ENCODE peak calls at places on chromosome 7, in four cellular contexts. A, B, S and E are unnamed samples.

GRCh38 chr7:131540491-131541162 is 15.8 kb downstream of the PODXL start:
- DNase-seq in B (no peak), A (no peak), S (no peak), E (no peak)

GRCh38 chr7:17298840-17299476 is 506 bp downstream of the AHR start:
- DNase-seq in B (peak), S (no peak), A (peak), E (peak)

GRCh38 chr7:72337822-72338167 is 74.3 kb downstream of the CALN1 start:
- DNase-seq in B (no peak), A (no peak), S (no peak), E (no peak)

GRCh38 chr7:30886608-30887011 is 25.0 kb upstream of the AQP1 start:
- DNase-seq in B (no peak), A (no peak), S (no peak), E (no peak)

GRCh38 chr7:157116762-157117161 is 22.0 kb upstream of the UBE3C start:
- DNase-seq in A (no peak), S (no peak), B (no peak), E (no peak)

GRCh38 chr7:82384051-82384464 is 59.5 kb downstream of the CACNA2D1 start:
- DNase-seq in A (no peak), B (no peak), S (no peak), E (no peak)

GRCh38 chr7:64180989-64181388 is 26.0 kb upstream of the ZNF735 start:
- DNase-seq in S (no peak), A (no peak), B (no peak), E (no peak)

GRCh38 chr7:66522518-66522917 is 106.2 kb upstream of the KCTD7 start:
- DNase-seq in B (no peak), S (no peak), A (no peak), E (no peak)

GRCh38 chr7:7953761-7954160 is 14.8 kb upstream of the GLCCI1 start:
- DNase-seq in A (no peak), B (no peak), S (no peak), E (no peak)

GRCh38 chr7:116576350-116577319 is 51.8 kb downstream of the CAV1 start:
- DNase-seq in S (no peak), A (no peak), B (no peak), E (no peak)

GRCh38 chr7:54839538-54840213 is 80.7 kb upstream of the SEC61G start:
- DNase-seq in S (peak), A (peak), B (no peak), E (no peak)

GRCh38 chr7:116315293-116315692 is 105.0 kb downstream of the TES start:
- DNase-seq in S (no peak), B (no peak), A (no peak), E (no peak)

GRCh38 chr7:132333301-132333700 is 243.0 kb downstream of the PLXNA4 start:
- DNase-seq in B (no peak), S (no peak), A (no peak), E (no peak)

GRCh38 chr7:6049780-6050179 is 18.6 kb downstream of the ANKRD61 start:
- DNase-seq in A (no peak), S (no peak), B (no peak), E (no peak)

GRCh38 chr7:48537561-48537960 is 366.3 kb downstream of the ABCA13 start:
- DNase-seq in A (no peak), S (no peak), B (no peak), E (no peak)

GRCh38 chr7:100687740-100688592 is 6.1 kb downstream of the GIGYF1 start:
- DNase-seq in B (no peak), A (no peak), S (no peak), E (no peak)

GRCh38 chr7:114450431-114450830 is 35.8 kb downstream of the FOXP2 start:
- DNase-seq in A (no peak), B (no peak), S (no peak), E (no peak)

GRCh38 chr7:47535033-47535703 is 46.7 kb downstream of the TNS3 start:
- DNase-seq in A (peak), B (no peak), S (no peak), E (no peak)

GRCh38 chr7:83248000-83248399 is 85.3 kb upstream of the PCLO start:
- DNase-seq in A (no peak), S (no peak), B (no peak), E (no peak)

GRCh38 chr7:139231513-139232376 is 708 bp downstream of the UBN2 start:
- DNase-seq in B (no peak), A (no peak), S (no peak), E (no peak)

GRCh38 chr7:92696584-92696983 is 106.4 kb upstream of the FAM133B start:
- DNase-seq in A (no peak), B (no peak), S (no peak), E (no peak)

GRCh38 chr7:155921804-155922506 is 109.7 kb upstream of the SHH start:
- DNase-seq in B (no peak), A (no peak), S (peak), E (no peak)

GRCh38 chr7:1101580-1102431 is 13.9 kb downstream of the GPER1 start:
- DNase-seq in A (no peak), S (no peak), B (no peak), E (no peak)

GRCh38 chr7:103715376-103716110 is 269.5 kb upstream of the SLC26A5 start:
- DNase-seq in A (no peak), B (no peak), S (no peak), E (no peak)

GRCh38 chr7:157541796-157542668 is 205.2 kb downstream of the DNAJB6 start:
- DNase-seq in S (no peak), B (no peak), A (no peak), E (no peak)

GRCh38 chr7:17516768-17517167 is 218.3 kb downstream of the AHR start:
- DNase-seq in A (no peak), B (no peak), S (no peak), E (no peak)

GRCh38 chr7:37186753-37187152 is 261.9 kb downstream of the ELMO1 start:
- DNase-seq in S (no peak), A (no peak), B (no peak), E (no peak)

GRCh38 chr7:139034855-139035587 is 821 bp downstream of the ZC3HAV1L start:
- DNase-seq in B (no peak), A (peak), S (no peak), E (no peak)

GRCh38 chr7:100803398-100804161 is 23.7 kb downstream of the EPHB4 start:
- DNase-seq in B (no peak), A (peak), S (no peak), E (no peak)

GRCh38 chr7:44320794-44321371 is 4.5 kb downstream of the CAMK2B start:
- DNase-seq in B (no peak), S (no peak), A (no peak), E (no peak)

GRCh38 chr7:133869556-133869955 is 257.6 kb upstream of the LRGUK start:
- DNase-seq in B (no peak), S (no peak), A (no peak), E (no peak)

GRCh38 chr7:139060838-139061237 is 25.0 kb upstream of the ZC3HAV1L start:
- DNase-seq in S (no peak), A (no peak), B (no peak), E (no peak)

GRCh38 chr7:107446988-107447387 is 22.9 kb upstream of the GPR22 start:
- DNase-seq in B (no peak), A (no peak), S (no peak), E (no peak)